ENCODE peak calls at places on chromosomes 1 and 21, in eight cellular contexts. K is suprapubic skin, N is breast epithelium, B is dorsolateral prefrontal cortex, A is uterus, P is right atrium auricular region, I is fibroblast of mammary gland, V is colonic mucosa. W is an unnamed sample.

GRCh38 chr1:243325305-243325890 is 69.6 kb downstream of the SDCCAG8 start:
- DNase-seq in K (no peak), N (no peak), B (no peak), A (no peak), P (no peak), I (peak; percentile 77), V (peak; percentile 21), W (no peak)

GRCh38 chr1:162678439-162678838 is 46.2 kb downstream of the DDR2 start:
- DNase-seq in K (no peak), N (peak; percentile 66), B (no peak), A (peak; percentile 70), P (no peak), I (peak; percentile 92), V (no peak), W (no peak)

GRCh38 chr1:202282596-202283283 is 59.0 kb downstream of the UBE2T start:
- DNase-seq in K (peak; percentile 48), N (peak; percentile 46), B (no peak), A (no peak), P (no peak), I (no peak), V (no peak), W (no peak)

GRCh38 chr21:36076878-36077658 is 7.2 kb downstream of the CBR1 start:
- DNase-seq in K (no peak), N (no peak), B (no peak), A (no peak), P (no peak), I (no peak), V (no peak), W (no peak)

GRCh38 chr1:63954187-63954586 is 180.4 kb downstream of the ROR1 start:
- DNase-seq in K (no peak), N (no peak), B (no peak), A (no peak), P (no peak), I (no peak), V (no peak), W (no peak)

GRCh38 chr1:33925586-33925985 is 61.7 kb downstream of the HMGB4 start:
- DNase-seq in K (no peak), N (no peak), B (no peak), A (no peak), P (no peak), I (no peak), V (no peak), W (no peak)

GRCh38 chr21:38922474-38922873 is 116.7 kb downstream of the ETS2 start:
- DNase-seq in K (no peak), N (no peak), B (no peak), A (no peak), P (no peak), I (no peak), V (no peak), W (no peak)

GRCh38 chr1:100152271-100152670 is 19.3 kb downstream of the TRMT13 start:
- DNase-seq in K (no peak), N (no peak), B (no peak), A (no peak), P (no peak), I (no peak), V (no peak), W (no peak)

GRCh38 chr1:11352058-11352715 is 79.2 kb downstream of the UBIAD1 start:
- DNase-seq in K (no peak), N (no peak), B (no peak), A (no peak), P (no peak), I (no peak), V (no peak), W (no peak)

GRCh38 chr1:101237229-101237837 is 514 bp downstream of the S1PR1 start:
- DNase-seq in K (no peak), N (peak; percentile 29), B (no peak), A (peak; percentile 53), P (no peak), I (peak; percentile 96), V (no peak), W (no peak)

DNA sequence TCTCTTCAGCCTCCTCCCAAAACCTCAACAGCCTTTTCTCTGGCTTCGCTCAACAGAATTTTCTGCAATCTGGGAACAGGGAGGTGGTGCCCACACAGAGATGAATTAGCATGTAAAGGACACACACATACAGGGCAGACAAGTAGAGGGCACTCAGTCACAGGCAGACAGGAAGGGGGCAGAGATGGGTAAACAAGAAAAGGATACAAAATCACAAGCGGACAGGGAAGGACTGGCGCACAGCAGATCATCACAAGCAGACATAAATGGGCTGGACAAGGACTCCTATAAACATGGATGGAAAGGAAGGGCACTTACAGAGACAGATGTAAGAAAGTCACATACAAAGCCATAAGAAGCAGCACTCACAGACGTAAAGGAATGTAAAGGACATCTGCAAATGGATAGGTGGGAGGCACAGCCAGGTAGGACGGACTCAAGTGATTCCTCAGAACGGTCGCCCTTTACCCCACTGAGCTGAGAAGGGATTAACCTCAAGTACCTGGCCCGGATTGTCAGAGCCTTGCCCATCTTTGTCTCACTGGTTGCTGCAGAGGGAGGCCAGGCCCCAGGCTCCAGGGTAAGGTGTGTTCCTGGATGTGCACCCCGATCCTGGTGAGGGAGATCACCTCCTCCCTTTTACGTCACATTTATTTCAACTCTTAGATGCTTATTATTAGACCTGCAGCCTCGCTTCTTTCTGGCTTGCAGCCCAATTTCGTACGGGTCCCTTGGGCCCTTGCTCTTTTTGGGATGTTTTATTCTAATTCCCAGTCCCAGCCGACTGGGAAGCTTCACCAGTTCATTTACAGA is 841 bp upstream of the PRCC start:
- DNase-seq in K (no peak), N (no peak), B (peak; percentile 46), A (no peak), P (no peak), I (no peak), V (peak; percentile 24), W (no peak)
- TF ChIP-seq CTCF in K (no peak), N (no peak), B (no peak), A (no peak), P (no peak), I (no peak), V (no peak), W (no peak)

GRCh38 chr1:117284408-117285215 is 73.9 kb upstream of the VTCN1 start:
- DNase-seq in K (no peak), N (no peak), B (no peak), A (no peak), P (no peak), I (peak; percentile 73), V (peak; percentile 19), W (no peak)
- TF ChIP-seq CTCF in K (peak; percentile 37), N (peak; percentile 71), B (peak; percentile 72), A (peak; percentile 72), P (peak; percentile 19), I (peak; percentile 59), V (peak; percentile 41), W (peak; percentile 84)

DNA sequence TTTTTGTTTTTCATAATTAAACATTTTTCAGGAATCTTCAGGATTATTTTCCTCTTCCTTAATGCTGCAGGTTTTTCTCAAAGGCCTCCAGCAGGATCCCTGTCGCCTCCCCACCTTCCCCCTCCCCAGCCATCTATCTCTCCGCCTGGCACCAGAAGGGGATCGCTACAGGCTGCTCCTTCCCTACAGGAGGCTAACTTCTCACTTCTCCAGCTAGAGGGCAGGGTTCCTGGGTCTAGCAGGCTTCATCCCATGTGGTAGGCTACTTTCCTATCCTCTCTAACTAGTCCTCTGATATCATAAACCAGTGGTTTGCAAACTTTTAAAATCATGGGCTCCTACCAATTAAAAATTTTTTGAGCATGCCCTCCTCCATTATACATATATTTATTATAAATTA is 104.1 kb downstream of the KCNN3 start:
- DNase-seq in K (peak; percentile 50), N (no peak), B (no peak), A (peak; percentile 19), P (no peak), I (peak; percentile 31), V (no peak), W (no peak)
- TF ChIP-seq CTCF in K (peak; percentile 22), N (no peak), B (peak; percentile 35), A (peak; percentile 6), P (no peak), I (peak; percentile 45), V (no peak), W (peak; percentile 59)

DNA sequence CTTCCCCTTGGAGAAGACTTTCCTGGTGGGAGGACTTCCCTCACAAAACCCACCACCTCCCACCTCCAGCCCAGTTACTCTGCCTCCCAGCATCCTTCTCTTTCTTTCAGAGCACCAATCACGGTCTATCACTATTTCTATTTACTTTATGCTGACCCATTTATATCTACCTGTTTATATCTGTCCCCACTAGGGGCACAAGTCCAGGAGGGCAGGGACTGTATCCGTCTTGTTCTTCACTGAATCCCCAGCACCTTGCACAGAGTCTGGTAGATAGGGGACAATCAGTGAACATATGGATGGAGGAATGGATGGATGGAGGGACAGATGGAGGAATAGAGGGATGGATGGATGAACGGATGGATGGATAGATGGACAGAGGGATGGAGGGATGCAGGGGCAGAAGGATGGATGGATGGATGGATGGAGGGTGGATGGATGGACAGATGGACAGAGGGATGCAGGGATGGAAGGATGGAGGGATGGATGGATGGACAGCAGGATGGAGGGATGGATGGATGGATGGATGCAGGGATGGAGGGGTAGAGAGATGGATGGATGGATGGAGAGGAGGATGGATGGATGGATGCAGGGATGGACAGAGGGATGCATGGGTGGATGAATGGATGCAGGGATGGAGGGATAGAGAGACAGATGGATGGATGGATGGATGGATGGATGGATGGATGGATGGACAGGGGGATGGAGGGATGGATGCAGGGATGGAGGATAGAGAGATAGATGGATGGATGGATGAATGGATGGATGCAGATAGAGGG is 5.5 kb downstream of the C1QB start:
- DNase-seq in K (no peak), N (no peak), B (no peak), A (no peak), P (no peak), I (no peak), V (no peak), W (no peak)
- TF ChIP-seq CTCF in K (no peak), N (no peak), B (no peak), A (no peak), P (no peak), I (no peak), V (no peak), W (peak; percentile 43)

GRCh38 chr1:46530791-46531409 is 20.5 kb downstream of the KNCN start:
- DNase-seq in K (no peak), N (no peak), B (no peak), A (no peak), P (no peak), I (no peak), V (no peak), W (no peak)
- TF ChIP-seq CTCF in K (no peak), N (no peak), B (no peak), A (no peak), P (no peak), I (peak; percentile 7), V (no peak), W (peak; percentile 50)